ENCODE peak calls at places on chromosomes 11 and 22, in four cellular contexts. X is nephron progenitor cell; B is left colon; L is activated T-helper 1 cell treated with anti-CD3 and anti-CD28 coated beads, Interleukin-12 subunit alpha, Interleukin-12 subunit beta, Interleukin-2, Interleukin-4 antibody, amounts not matched to agents 30 ng/mL and 10 ng/mL and 1 ng/mL, durations not matched to agents 14 hours and 24 hours and 36 hours. M is an unnamed sample.

GRCh38 chr11:59186130-59186594 is 14.2 kb downstream of the DTX4 start:
- DNase-seq in X (peak), B (peak), L (no peak), M (peak)

GRCh38 chr11:59172345-59173079 is 580 bp downstream of the DTX4 start:
- DNase-seq in L (peak), B (peak), X (peak), M (no peak)

GRCh38 chr11:66302656-66303055 is 11.0 kb downstream of the TMEM151A start:
- DNase-seq in B (no peak), L (no peak), X (no peak), M (no peak)

GRCh38 chr11:100876826-100877545 is 189.9 kb downstream of the ARHGAP42 start:
- DNase-seq in L (no peak), X (peak), B (no peak), M (no peak)

GRCh38 chr11:73559758-73560157 is 38.2 kb downstream of the FAM168A start:
- DNase-seq in X (no peak), L (no peak), B (no peak), M (no peak)

GRCh38 chr11:2533642-2534115 is 88.9 kb downstream of the KCNQ1 start:
- DNase-seq in X (peak), B (peak), L (no peak), M (no peak)

GRCh38 chr22:49656291-49656851 is 171.3 kb downstream of the BRD1 start:
- DNase-seq in L (no peak), X (no peak), B (no peak), M (no peak)

GRCh38 chr11:118006153-118006534 is 19.9 kb downstream of the IL10RA start:
- DNase-seq in X (no peak), B (no peak), L (no peak), M (no peak)

GRCh38 chr11:103875855-103876510 is 160.5 kb upstream of the DDI1 start:
- DNase-seq in L (no peak), X (no peak), B (no peak), M (no peak)

GRCh38 chr22:38079804-38080203 is 4.2 kb downstream of the SLC16A8 start:
- DNase-seq in B (no peak), X (no peak), L (no peak), M (no peak)

GRCh38 chr22:20524004-20524481 is 16.6 kb downstream of the MED15 start:
- DNase-seq in L (no peak), B (no peak), X (no peak), M (no peak)

GRCh38 chr11:61004037-61004641 is 32.7 kb downstream of the CD6 start:
- DNase-seq in L (no peak), X (no peak), B (no peak), M (peak)

GRCh38 chr22:46795140-46795539 is 32.7 kb downstream of the TBC1D22A start:
- DNase-seq in B (no peak), L (no peak), X (no peak), M (no peak)

GRCh38 chr11:13680501-13681264 is 12.2 kb downstream of the FAR1 start:
- DNase-seq in B (no peak), L (no peak), X (no peak), M (no peak)

GRCh38 chr11:19441752-19442553 is 201.2 kb upstream of the E2F8 start:
- DNase-seq in L (peak), X (no peak), B (no peak), M (no peak)

GRCh38 chr11:26805001-26805400 is 83.1 kb upstream of the SLC5A12 start:
- DNase-seq in L (no peak), X (no peak), B (no peak), M (no peak)

GRCh38 chr22:46109474-46110003 is 40.8 kb upstream of the PPARA start:
- DNase-seq in X (no peak), B (no peak), L (no peak), M (no peak)

GRCh38 chr11:128195057-128195751 is 392.2 kb downstream of the ETS1 start:
- DNase-seq in X (no peak), L (peak), B (no peak), M (peak)

GRCh38 chr11:62546937-62547625 is 475 bp upstream of the AHNAK start:
- DNase-seq in X (peak), B (peak), L (no peak), M (no peak)

GRCh38 chr11:86355256-86355655 is 19.4 kb upstream of the CCDC81 start:
- DNase-seq in X (peak), L (no peak), B (no peak), M (no peak)

GRCh38 chr11:1153951-1154487 is 3.7 kb upstream of the MUC5AC start:
- DNase-seq in L (no peak), X (no peak), B (peak), M (no peak)

GRCh38 chr11:73219396-73220285 is 1.6 kb downstream of the P2RY2 start:
- DNase-seq in B (no peak), L (no peak), X (no peak), M (no peak)

GRCh38 chr22:46052331-46052771 is 75.4 kb upstream of the WNT7B start:
- DNase-seq in B (peak), X (no peak), L (no peak), M (no peak)

GRCh38 chr11:29879560-29879959 is 137.3 kb downstream of the KCNA4 start:
- DNase-seq in B (no peak), X (no peak), L (no peak), M (no peak)

GRCh38 chr11:70618471-70619101 is 220.3 kb downstream of the CTTN start:
- DNase-seq in B (peak), L (no peak), X (no peak), M (no peak)

M was measured in T-cell.